ENCODE peak calls at places on chromosome 2, in ten cellular contexts. D is activated B cell treated with CpG ODN at 0.5 μM for 24 hours; Y is LoVo; G is erythroblast; L is stomach; V is stimulated activated CD4-positive, alpha-beta T cell treated with anti-CD3 and anti-CD28 coated beads, Interleukin-15, amount 100 ng/mL, for 24 hours; A is Daoy; H is AG20443; C is head of caudate nucleus; W is pancreas. F is an unnamed sample.

GRCh38 chr2:42786561-42787345 is 5.6 kb downstream of the HAAO start:
- DNase-seq in A (no peak), W (no peak), H (no peak), V (no peak), C (no peak), L (no peak), G (no peak), D (no peak), Y (no peak), F (no peak)

GRCh38 chr2:1011018-1011405 is 60.4 kb downstream of the SNTG2 start:
- DNase-seq in Y (no peak), H (no peak), W (no peak), A (no peak), C (no peak), V (no peak), L (no peak), D (no peak), G (no peak), F (no peak)

GRCh38 chr2:189629553-189630453 is 31.5 kb upstream of the ASNSD1 start:
- DNase-seq in C (no peak), V (no peak), D (no peak), W (no peak), H (peak), Y (no peak), G (no peak), L (no peak), A (no peak), F (no peak)

GRCh38 chr2:5549061-5549601 is 143.1 kb upstream of the SOX11 start:
- DNase-seq in C (no peak), Y (no peak), D (no peak), A (peak), V (no peak), W (no peak), L (no peak), H (no peak), G (no peak), F (no peak)

GRCh38 chr2:80748576-80748975 is 444.0 kb upstream of the LRRTM1 start:
- DNase-seq in D (no peak), W (no peak), L (no peak), C (no peak), A (no peak), Y (no peak), G (no peak), V (no peak), H (no peak), F (no peak)

GRCh38 chr2:177553176-177553909 is 160.8 kb downstream of the AGPS start:
- DNase-seq in Y (peak), A (no peak), V (no peak), D (no peak), W (no peak), G (peak), L (no peak), H (no peak), C (no peak), F (no peak)

GRCh38 chr2:39435254-39435653 is 1.8 kb downstream of the MAP4K3 start:
- DNase-seq in H (no peak), C (peak), Y (no peak), W (no peak), A (no peak), V (no peak), L (no peak), G (peak), D (no peak), F (no peak)

GRCh38 chr2:40002339-40002738 is 223.3 kb upstream of the THUMPD2 start:
- DNase-seq in D (no peak), L (no peak), C (no peak), A (no peak), Y (no peak), W (no peak), G (no peak), H (no peak), V (no peak), F (no peak)